ENCODE peak calls at places on chromosomes 16 and 17, in four cellular contexts. D, M, Z and N are unnamed samples.

GRCh38 chr17:30380106-30380420 is 1.3 kb downstream of the CPD start:
- DNase-seq in D (no peak), M (no peak), Z (peak), N (no peak)

GRCh38 chr17:68085751-68086445 is 50.4 kb downstream of the KPNA2 start:
- DNase-seq in D (peak), M (no peak), Z (peak), N (no peak)

GRCh38 chr16:49602201-49603041 is 228.8 kb downstream of the C16orf78 start:
- DNase-seq in D (peak), M (no peak), Z (no peak), N (peak)

GRCh38 chr16:88023786-88024185 is 72.6 kb downstream of the BANP start:
- DNase-seq in D (no peak), M (no peak), Z (no peak), N (no peak)

GRCh38 chr17:72409405-72410002 is 288.7 kb downstream of the SOX9 start:
- DNase-seq in D (no peak), M (no peak), Z (no peak), N (no peak)

GRCh38 chr17:68379150-68379510 is 78.2 kb downstream of the WIPI1 start:
- DNase-seq in D (no peak), M (no peak), Z (no peak), N (no peak)

GRCh38 chr16:20969386-20969785 is 68.8 kb downstream of the LYRM1 start:
- DNase-seq in D (no peak), M (no peak), Z (no peak), N (no peak)

GRCh38 chr17:79771276-79771675 is 6.7 kb upstream of the CBX2 start:
- DNase-seq in D (no peak), M (no peak), Z (no peak), N (peak)

GRCh38 chr17:70208825-70209555 is 39.7 kb downstream of the KCNJ2 start:
- DNase-seq in D (no peak), M (no peak), Z (no peak), N (no peak)

GRCh38 chr17:1462164-1463112 is 6.4 kb upstream of the CRK start:
- DNase-seq in D (peak), M (no peak), Z (no peak), N (no peak)

GRCh38 chr16:31093132-31093703 is 1.4 kb downstream of the VKORC1 start:
- DNase-seq in D (no peak), M (no peak), Z (no peak), N (peak)

GRCh38 chr17:35742896-35743477 is 10.1 kb downstream of the GAS2L2 start:
- DNase-seq in D (no peak), M (peak), Z (no peak), N (no peak)

GRCh38 chr16:4402439-4403132 is 13.8 kb downstream of the CORO7 start:
- DNase-seq in D (peak), M (peak), Z (peak), N (peak)

GRCh38 chr17:4968166-4968915 is 724 bp upstream of the SPAG7 start:
- DNase-seq in D (no peak), M (no peak), Z (no peak), N (peak)

GRCh38 chr17:76370261-76370993 is 14.0 kb upstream of the SPHK1 start:
- DNase-seq in D (peak), M (no peak), Z (peak), N (no peak)
- H3K4me3 ChIP-seq in D (no peak), M (no peak), Z (no peak), N (no peak)

GRCh38 chr16:55991843-55992242 is 116.7 kb upstream of the CES5A start:
- DNase-seq in D (no peak), M (no peak), Z (no peak), N (no peak)
- TF ChIP-seq POLR2AphosphoS5 in D (no peak), M (no peak), Z (no peak), N (no peak)

GRCh38 chr17:45666046-45666600 is 118.0 kb upstream of the CRHR1 start:
- DNase-seq in D (no peak), M (no peak), Z (no peak), N (no peak)
- TF ChIP-seq CTCF in D (no peak), M (no peak), Z (no peak), N (no peak)

DNA sequence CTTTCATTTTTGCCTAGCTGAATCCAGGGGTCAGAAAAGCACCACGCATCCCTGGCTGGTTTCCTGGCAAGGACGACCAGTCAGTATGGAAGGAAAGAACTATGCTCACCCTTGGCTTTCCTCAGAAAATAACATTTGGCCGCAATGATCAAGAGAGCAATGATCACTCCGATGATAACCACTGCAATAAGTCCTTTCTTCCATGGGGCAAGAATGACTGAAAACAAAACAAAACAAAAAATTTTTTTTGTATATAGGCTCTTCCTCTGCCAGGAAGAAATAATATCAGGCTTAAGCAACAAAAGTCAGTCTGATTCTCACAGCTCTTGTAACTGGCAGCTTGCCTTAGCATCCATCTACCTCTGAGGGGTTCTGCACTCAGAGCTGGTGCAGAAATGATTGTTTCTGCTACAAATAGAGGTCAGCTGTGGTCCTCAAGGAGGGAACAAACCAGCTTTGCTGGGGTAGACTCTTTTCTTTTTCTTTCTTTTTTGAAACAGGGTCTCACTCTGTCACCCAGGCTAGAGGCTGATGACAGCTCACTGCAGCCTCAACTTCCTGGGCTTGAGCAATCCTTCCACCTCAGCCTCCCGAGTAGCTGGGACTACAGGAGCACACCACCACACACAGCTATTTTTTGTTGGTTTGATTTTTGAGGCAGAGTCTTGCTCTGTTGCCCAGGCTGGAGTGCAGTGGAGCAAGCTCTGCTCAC is 35.7 kb downstream of the PECAM1 start:
- DNase-seq in D (no peak), M (no peak), Z (peak), N (no peak)
- H3K4me3 ChIP-seq in D (no peak), M (no peak), Z (no peak), N (no peak)